ENCODE peak calls at places on chromosomes 2 and 18, in seven cellular contexts. N is NB4; J is CD4-positive, CD25-positive, alpha-beta regulatory T cell; D is prostate gland; T is cardiac fibroblast; Q is H7; Z is CD4-positive, alpha-beta memory T cell. X is an unnamed sample.
A peak's percentile ranks its signal among the peaks of the same experiment; 100 is the strongest.

GRCh38 chr2:137493261-137493660 is 471.0 kb upstream of the HNMT start:
- DNase-seq in D (no peak), Z (no peak), T (no peak), N (no peak), Q (no peak), J (no peak), X (no peak)

GRCh38 chr2:133326651-133327397 is 241.4 kb downstream of the NCKAP5 start:
- DNase-seq in T (peak; percentile 82), N (no peak), Z (no peak), D (no peak), J (no peak), Q (no peak), X (no peak)

GRCh38 chr2:145740302-145740701 is 1220.4 kb upstream of the ZEB2 start:
- DNase-seq in J (no peak), D (no peak), Z (no peak), N (no peak), T (peak; percentile 84), Q (no peak), X (no peak)

GRCh38 chr18:63979409-63979908 is 9.6 kb downstream of the SERPINB8 start:
- DNase-seq in J (peak; percentile 65), T (peak; percentile 77), N (peak; percentile 75), Z (peak; percentile 41), Q (peak; percentile 64), D (peak; percentile 65), X (peak; percentile 61)

GRCh38 chr2:230874456-230874855 is 9.7 kb downstream of the ITM2C start:
- DNase-seq in D (no peak), N (no peak), T (no peak), Q (no peak), J (no peak), Z (no peak), X (no peak)

GRCh38 chr2:238847841-238848565 is at the start of gene TWIST2:
- DNase-seq in T (peak; percentile 94), Z (no peak), Q (peak; percentile 92), N (peak; percentile 40), J (peak; percentile 7), D (peak; percentile 73), X (no peak)

GRCh38 chr2:214265991-214266489 is 144.8 kb upstream of the VWC2L start:
- DNase-seq in J (no peak), T (no peak), Q (no peak), D (no peak), N (no peak), Z (no peak), X (no peak)

GRCh38 chr18:30440351-30440750 is 602.2 kb downstream of the DSC3 start:
- DNase-seq in Q (no peak), Z (no peak), T (no peak), N (no peak), D (no peak), J (no peak), X (no peak)

GRCh38 chr2:122328811-122329210 is 573.4 kb downstream of the TSN start:
- DNase-seq in D (no peak), N (no peak), Z (no peak), J (no peak), Q (no peak), T (peak; percentile 32), X (no peak)

GRCh38 chr2:216257089-216257488 is 115.2 kb downstream of the MARCHF4 start:
- DNase-seq in J (no peak), N (no peak), Z (no peak), T (no peak), D (no peak), Q (no peak), X (no peak)

GRCh38 chr2:239949079-239949478 is 76.1 kb downstream of the NDUFA10 start:
- DNase-seq in D (no peak), Z (no peak), Q (no peak), T (no peak), J (no peak), N (no peak), X (no peak)

GRCh38 chr2:9693646-9694045 is 62.8 kb upstream of the YWHAQ start:
- DNase-seq in Q (peak; percentile 30), T (no peak), Z (no peak), J (no peak), D (no peak), N (no peak), X (no peak)

GRCh38 chr2:207770602-207771404 is 1.1 kb upstream of the FZD5 start:
- DNase-seq in N (peak; percentile 86), Z (no peak), T (no peak), D (no peak), J (peak; percentile 15), Q (peak; percentile 68), X (peak; percentile 61)

GRCh38 chr2:85692039-85692645 is 2.0 kb upstream of the GNLY start:
- DNase-seq in J (no peak), Q (no peak), N (no peak), T (no peak), D (no peak), Z (no peak), X (no peak)

GRCh38 chr2:33069894-33070651 is 123.3 kb downstream of the LTBP1 start:
- DNase-seq in J (peak; percentile 6), Z (no peak), N (peak; percentile 36), Q (no peak), D (peak; percentile 28), T (peak; percentile 99), X (peak; percentile 46)

GRCh38 chr2:31049264-31049663 is 89.0 kb downstream of the GALNT14 start:
- DNase-seq in J (no peak), D (no peak), N (no peak), Z (no peak), T (no peak), Q (no peak), X (no peak)

GRCh38 chr18:45920367-45920766 is 46.8 kb downstream of the EPG5 start:
- DNase-seq in Q (no peak), T (peak; percentile 90), Z (no peak), J (peak; percentile 15), D (peak; percentile 81), N (peak; percentile 5), X (peak; percentile 9)

DNA sequence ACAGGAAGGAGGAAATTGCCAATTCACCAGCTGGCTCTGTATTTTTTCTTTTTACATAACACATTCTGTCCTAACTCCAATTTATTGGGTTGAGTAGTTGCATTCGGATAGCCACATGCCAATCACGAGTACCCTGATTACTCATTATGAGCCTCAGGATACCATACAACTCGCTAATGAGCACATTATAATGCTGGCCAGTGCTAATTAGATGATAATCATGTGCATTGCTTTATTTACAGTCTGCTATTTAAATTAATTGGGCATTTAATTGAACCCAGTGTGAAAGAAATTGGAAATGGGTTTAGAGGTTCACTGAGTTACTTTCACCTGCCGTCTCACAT is 15.2 kb downstream of the G6PC2 start:
- DNase-seq in Z (no peak), Q (no peak), T (no peak), N (no peak), D (no peak), J (no peak), X (no peak)
- H3K4me3 ChIP-seq in Z (no peak overlapping the region), Q (no peak overlapping the region), T (no peak overlapping the region), N (no peak overlapping the region), D (no peak overlapping the region), J (peak overlapping the region; percentile 21), X (no peak overlapping the region)

DNA sequence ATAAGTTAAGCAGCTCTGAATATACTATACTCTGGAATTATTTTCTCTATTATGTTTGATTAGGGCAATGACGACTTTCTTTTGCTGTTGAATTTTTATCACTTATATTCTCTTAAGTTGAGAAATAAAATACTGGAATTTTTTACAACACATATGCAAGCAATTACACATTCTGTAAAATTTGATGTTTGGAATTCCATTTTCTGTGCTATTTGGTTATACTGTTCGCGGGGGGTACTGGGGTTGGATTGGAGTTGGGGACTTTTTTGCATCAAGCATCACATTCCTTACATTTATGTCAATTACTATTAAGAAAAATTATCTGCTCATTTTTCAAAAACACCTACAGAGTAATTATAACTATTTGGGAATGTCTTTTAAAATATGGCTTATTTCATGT is 2.1 kb downstream of the COL5A2 start:
- DNase-seq in J (no peak), Z (no peak), D (no peak), N (no peak), Q (no peak), T (no peak), X (no peak)
- H3K4me3 ChIP-seq in J (no peak overlapping the region), Z (no peak overlapping the region), D (no peak overlapping the region), N (no peak overlapping the region), Q (peak overlapping the region; percentile 11), T (peak overlapping the region; percentile 75), X (no peak overlapping the region)

DNA sequence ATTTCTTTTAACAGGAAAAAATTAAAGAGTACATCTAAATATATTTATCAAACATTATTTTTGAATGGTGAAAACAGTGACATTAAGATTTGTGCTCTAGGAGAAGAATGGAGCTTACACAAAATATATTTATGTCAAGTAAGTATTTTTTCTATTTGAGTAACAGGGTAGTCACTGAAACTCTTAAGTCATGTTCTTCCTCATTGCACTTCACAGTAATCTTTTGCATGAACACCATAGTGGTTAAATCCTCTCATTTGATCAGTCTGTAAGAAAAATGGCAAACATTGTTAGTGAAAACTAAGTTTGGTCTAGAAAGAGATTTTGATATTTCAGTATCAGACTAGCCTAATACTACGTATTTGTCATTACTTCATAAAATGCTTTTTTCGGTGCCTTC is 8.1 kb downstream of the GMCL1 start:
- DNase-seq in N (no peak), T (no peak), D (no peak), Q (no peak), Z (no peak), J (no peak), X (peak; percentile 14)
- H3K4me3 ChIP-seq in N (no peak overlapping the region), T (no peak overlapping the region), D (no peak overlapping the region), Q (no peak overlapping the region), Z (no peak overlapping the region), J (no peak overlapping the region), X (no peak overlapping the region)

GRCh38 chr2:228866781-228867180 is 404.3 kb downstream of the PID1 start:
- DNase-seq in Q (no peak), N (no peak), T (no peak), D (no peak), Z (no peak), J (no peak), X (no peak)
- H3K4me3 ChIP-seq in Q (no peak overlapping the region), N (no peak overlapping the region), T (no peak overlapping the region), D (no peak overlapping the region), Z (no peak overlapping the region), J (no peak overlapping the region), X (no peak overlapping the region)